ENCODE peak calls at places on chromosomes 4 and X, in six cellular contexts. One of them, this sample, is unnamed.

GRCh38 chr4:5078015-5078414 is 26.7 kb downstream of the STK32B start:
- DNase-seq in RPMI8226: no peak
- DNase-seq in T-helper 2 cell: no peak
- DNase-seq in CD8-positive, alpha-beta memory T cell: no peak
- DNase-seq in stimulated activated CD4-positive, alpha-beta T cell treated with anti-CD3 and anti-CD28 coated beads, Interleukin-4, amount 100 ng/mL, for 4 hours: no peak
- DNase-seq in retina: no peak
- DNase-seq in this sample: no peak

GRCh38 chrX:74318672-74319071 is 14.7 kb downstream of the ZCCHC13 start:
- DNase-seq in T-helper 2 cell: no peak
- DNase-seq in retina: no peak
- DNase-seq in CD8-positive, alpha-beta memory T cell: no peak
- DNase-seq in RPMI8226: no peak
- DNase-seq in stimulated activated CD4-positive, alpha-beta T cell treated with anti-CD3 and anti-CD28 coated beads, Interleukin-4, amount 100 ng/mL, for 4 hours: no peak
- DNase-seq in this sample: no peak

GRCh38 chr4:78758105-78758504 is 18.0 kb upstream of the BMP2K start:
- DNase-seq in CD8-positive, alpha-beta memory T cell: no peak
- DNase-seq in T-helper 2 cell: no peak
- DNase-seq in stimulated activated CD4-positive, alpha-beta T cell treated with anti-CD3 and anti-CD28 coated beads, Interleukin-4, amount 100 ng/mL, for 4 hours: no peak
- DNase-seq in RPMI8226: no peak
- DNase-seq in retina: no peak
- DNase-seq in this sample: no peak

GRCh38 chr4:128803783-128804182 is 5.7 kb upstream of the JADE1 start:
- DNase-seq in CD8-positive, alpha-beta memory T cell: no peak
- DNase-seq in stimulated activated CD4-positive, alpha-beta T cell treated with anti-CD3 and anti-CD28 coated beads, Interleukin-4, amount 100 ng/mL, for 4 hours: peak; percentile 42
- DNase-seq in T-helper 2 cell: no peak
- DNase-seq in RPMI8226: no peak
- DNase-seq in retina: no peak
- DNase-seq in this sample: no peak

GRCh38 chr4:22677780-22678179 is 15.0 kb upstream of the GBA3 start:
- DNase-seq in retina: no peak
- DNase-seq in T-helper 2 cell: no peak
- DNase-seq in RPMI8226: no peak
- DNase-seq in stimulated activated CD4-positive, alpha-beta T cell treated with anti-CD3 and anti-CD28 coated beads, Interleukin-4, amount 100 ng/mL, for 4 hours: no peak
- DNase-seq in CD8-positive, alpha-beta memory T cell: no peak
- DNase-seq in this sample: no peak

GRCh38 chrX:1511829-1512228 is 25.2 kb downstream of the P2RY8 start:
- DNase-seq in T-helper 2 cell: no peak
- DNase-seq in retina: no peak
- DNase-seq in CD8-positive, alpha-beta memory T cell: no peak
- DNase-seq in RPMI8226: peak; percentile 1
- DNase-seq in stimulated activated CD4-positive, alpha-beta T cell treated with anti-CD3 and anti-CD28 coated beads, Interleukin-4, amount 100 ng/mL, for 4 hours: no peak
- DNase-seq in this sample: no peak

GRCh38 chr4:26337612-26338011 is 16.8 kb downstream of the RBPJ start:
- DNase-seq in CD8-positive, alpha-beta memory T cell: no peak
- DNase-seq in T-helper 2 cell: no peak
- DNase-seq in RPMI8226: no peak
- DNase-seq in stimulated activated CD4-positive, alpha-beta T cell treated with anti-CD3 and anti-CD28 coated beads, Interleukin-4, amount 100 ng/mL, for 4 hours: no peak
- DNase-seq in retina: no peak
- DNase-seq in this sample: no peak

GRCh38 chrX:103343105-103343504 is 13.1 kb downstream of the TCEAL7 start:
- DNase-seq in T-helper 2 cell: peak; percentile 6
- DNase-seq in CD8-positive, alpha-beta memory T cell: peak; percentile 18
- DNase-seq in stimulated activated CD4-positive, alpha-beta T cell treated with anti-CD3 and anti-CD28 coated beads, Interleukin-4, amount 100 ng/mL, for 4 hours: peak; percentile 11
- DNase-seq in retina: no peak
- DNase-seq in RPMI8226: peak; percentile 28
- DNase-seq in this sample: no peak

GRCh38 chr4:183398298-183399129 is 45.9 kb upstream of the CDKN2AIP start:
- DNase-seq in T-helper 2 cell: peak; percentile 50
- DNase-seq in retina: peak; percentile 90
- DNase-seq in CD8-positive, alpha-beta memory T cell: peak; percentile 58
- DNase-seq in RPMI8226: peak; percentile 78
- DNase-seq in stimulated activated CD4-positive, alpha-beta T cell treated with anti-CD3 and anti-CD28 coated beads, Interleukin-4, amount 100 ng/mL, for 4 hours: peak; percentile 64
- DNase-seq in this sample: peak; percentile 88

GRCh38 chr4:86595426-86595805 is 1.3 kb downstream of the PTPN13 start:
- DNase-seq in RPMI8226: no peak
- DNase-seq in retina: no peak
- DNase-seq in T-helper 2 cell: no peak
- DNase-seq in CD8-positive, alpha-beta memory T cell: no peak
- DNase-seq in stimulated activated CD4-positive, alpha-beta T cell treated with anti-CD3 and anti-CD28 coated beads, Interleukin-4, amount 100 ng/mL, for 4 hours: no peak
- DNase-seq in this sample: no peak

GRCh38 chr4:30641345-30641744 is 78.8 kb upstream of the PCDH7 start:
- DNase-seq in stimulated activated CD4-positive, alpha-beta T cell treated with anti-CD3 and anti-CD28 coated beads, Interleukin-4, amount 100 ng/mL, for 4 hours: no peak
- DNase-seq in T-helper 2 cell: no peak
- DNase-seq in CD8-positive, alpha-beta memory T cell: no peak
- DNase-seq in retina: no peak
- DNase-seq in RPMI8226: no peak
- DNase-seq in this sample: no peak

GRCh38 chr4:124722069-124722468 is 9.5 kb upstream of the ANKRD50 start:
- DNase-seq in stimulated activated CD4-positive, alpha-beta T cell treated with anti-CD3 and anti-CD28 coated beads, Interleukin-4, amount 100 ng/mL, for 4 hours: no peak
- DNase-seq in T-helper 2 cell: no peak
- DNase-seq in CD8-positive, alpha-beta memory T cell: no peak
- DNase-seq in retina: no peak
- DNase-seq in RPMI8226: no peak
- DNase-seq in this sample: no peak

GRCh38 chrX:39619182-39620009 is 478.4 kb downstream of the BCOR start:
- DNase-seq in T-helper 2 cell: no peak
- DNase-seq in retina: no peak
- DNase-seq in stimulated activated CD4-positive, alpha-beta T cell treated with anti-CD3 and anti-CD28 coated beads, Interleukin-4, amount 100 ng/mL, for 4 hours: no peak
- DNase-seq in RPMI8226: no peak
- DNase-seq in CD8-positive, alpha-beta memory T cell: no peak
- DNase-seq in this sample: no peak

GRCh38 chr4:76197971-76198410 is 15.6 kb downstream of the SCARB2 start:
- DNase-seq in stimulated activated CD4-positive, alpha-beta T cell treated with anti-CD3 and anti-CD28 coated beads, Interleukin-4, amount 100 ng/mL, for 4 hours: no peak
- DNase-seq in T-helper 2 cell: no peak
- DNase-seq in retina: peak; percentile 89
- DNase-seq in CD8-positive, alpha-beta memory T cell: peak; percentile 18
- DNase-seq in RPMI8226: peak; percentile 67
- DNase-seq in this sample: peak; percentile 33

GRCh38 chr4:7155611-7156071 is 36.7 kb upstream of the SORCS2 start:
- DNase-seq in T-helper 2 cell: no peak
- DNase-seq in retina: no peak
- DNase-seq in RPMI8226: no peak
- DNase-seq in CD8-positive, alpha-beta memory T cell: no peak
- DNase-seq in stimulated activated CD4-positive, alpha-beta T cell treated with anti-CD3 and anti-CD28 coated beads, Interleukin-4, amount 100 ng/mL, for 4 hours: no peak
- DNase-seq in this sample: no peak

GRCh38 chrX:19852014-19853005 is 35.1 kb downstream of the SH3KBP1 start:
- DNase-seq in RPMI8226: no peak
- DNase-seq in retina: no peak
- DNase-seq in CD8-positive, alpha-beta memory T cell: no peak
- DNase-seq in T-helper 2 cell: no peak
- DNase-seq in stimulated activated CD4-positive, alpha-beta T cell treated with anti-CD3 and anti-CD28 coated beads, Interleukin-4, amount 100 ng/mL, for 4 hours: no peak
- DNase-seq in this sample: no peak

GRCh38 chr4:13264126-13264525 is 220.0 kb downstream of the RAB28 start:
- DNase-seq in T-helper 2 cell: no peak
- DNase-seq in retina: no peak
- DNase-seq in CD8-positive, alpha-beta memory T cell: no peak
- DNase-seq in RPMI8226: no peak
- DNase-seq in stimulated activated CD4-positive, alpha-beta T cell treated with anti-CD3 and anti-CD28 coated beads, Interleukin-4, amount 100 ng/mL, for 4 hours: no peak
- DNase-seq in this sample: no peak

GRCh38 chr4:153040677-153041076 is 104.6 kb downstream of the FHDC1 start:
- DNase-seq in CD8-positive, alpha-beta memory T cell: no peak
- DNase-seq in RPMI8226: no peak
- DNase-seq in stimulated activated CD4-positive, alpha-beta T cell treated with anti-CD3 and anti-CD28 coated beads, Interleukin-4, amount 100 ng/mL, for 4 hours: no peak
- DNase-seq in retina: no peak
- DNase-seq in T-helper 2 cell: no peak
- DNase-seq in this sample: no peak

GRCh38 chrX:106035064-106035463 is 3.5 kb downstream of the SERPINA7 start:
- DNase-seq in stimulated activated CD4-positive, alpha-beta T cell treated with anti-CD3 and anti-CD28 coated beads, Interleukin-4, amount 100 ng/mL, for 4 hours: no peak
- DNase-seq in RPMI8226: no peak
- DNase-seq in retina: no peak
- DNase-seq in CD8-positive, alpha-beta memory T cell: no peak
- DNase-seq in T-helper 2 cell: no peak
- DNase-seq in this sample: peak; percentile 22

GRCh38 chr4:93199492-93199891 is 629.1 kb upstream of the ATOH1 start:
- DNase-seq in T-helper 2 cell: no peak
- DNase-seq in stimulated activated CD4-positive, alpha-beta T cell treated with anti-CD3 and anti-CD28 coated beads, Interleukin-4, amount 100 ng/mL, for 4 hours: no peak
- DNase-seq in CD8-positive, alpha-beta memory T cell: no peak
- DNase-seq in RPMI8226: peak; percentile 4
- DNase-seq in retina: peak; percentile 38
- DNase-seq in this sample: peak; percentile 80

GRCh38 chr4:5691491-5692132 is 16.7 kb downstream of the EVC2 start:
- DNase-seq in stimulated activated CD4-positive, alpha-beta T cell treated with anti-CD3 and anti-CD28 coated beads, Interleukin-4, amount 100 ng/mL, for 4 hours: no peak
- DNase-seq in RPMI8226: no peak
- DNase-seq in retina: no peak
- DNase-seq in CD8-positive, alpha-beta memory T cell: no peak
- DNase-seq in T-helper 2 cell: no peak
- DNase-seq in this sample: no peak

GRCh38 chrX:10821293-10821692 is 200.9 kb upstream of the MID1 start:
- DNase-seq in RPMI8226: no peak
- DNase-seq in T-helper 2 cell: no peak
- DNase-seq in retina: no peak
- DNase-seq in CD8-positive, alpha-beta memory T cell: no peak
- DNase-seq in stimulated activated CD4-positive, alpha-beta T cell treated with anti-CD3 and anti-CD28 coated beads, Interleukin-4, amount 100 ng/mL, for 4 hours: no peak
- DNase-seq in this sample: no peak

GRCh38 chr4:83139514-83140156 is 25.1 kb upstream of the PLAC8 start:
- DNase-seq in RPMI8226: no peak
- DNase-seq in CD8-positive, alpha-beta memory T cell: no peak
- DNase-seq in T-helper 2 cell: no peak
- DNase-seq in stimulated activated CD4-positive, alpha-beta T cell treated with anti-CD3 and anti-CD28 coated beads, Interleukin-4, amount 100 ng/mL, for 4 hours: no peak
- DNase-seq in retina: no peak
- DNase-seq in this sample: no peak

GRCh38 chr4:54146139-54146538 is 46.2 kb downstream of the GSX2 start:
- DNase-seq in retina: no peak
- DNase-seq in T-helper 2 cell: no peak
- DNase-seq in stimulated activated CD4-positive, alpha-beta T cell treated with anti-CD3 and anti-CD28 coated beads, Interleukin-4, amount 100 ng/mL, for 4 hours: no peak
- DNase-seq in CD8-positive, alpha-beta memory T cell: no peak
- DNase-seq in RPMI8226: no peak
- DNase-seq in this sample: no peak

This sample was measured in iPS-NIHi11.